ENCODE peak calls at places on chromosomes 5 and 9, in eight cellular contexts. One of them, this sample, is unnamed.

GRCh38 chr5:132770476-132771159 is 6.4 kb downstream of the SEPTIN8 start:
- DNase-seq in HTR-8/SVneo: no peak
- DNase-seq in Calu3: no peak
- DNase-seq in HT-29: no peak
- DNase-seq in endothelial cell: no peak
- DNase-seq in occipital lobe: peak
- DNase-seq in HT1080: no peak
- DNase-seq in NCI-H2107: no peak
- DNase-seq in this sample: no peak

GRCh38 chr5:40781843-40782409 is 16.2 kb downstream of the PRKAA1 start:
- DNase-seq in HTR-8/SVneo: no peak
- DNase-seq in Calu3: no peak
- DNase-seq in HT-29: no peak
- DNase-seq in endothelial cell: no peak
- DNase-seq in occipital lobe: no peak
- DNase-seq in HT1080: no peak
- DNase-seq in NCI-H2107: no peak
- DNase-seq in this sample: no peak

GRCh38 chr5:56142233-56142619 is 90.9 kb downstream of the ANKRD55 start:
- DNase-seq in HTR-8/SVneo: no peak
- DNase-seq in Calu3: no peak
- DNase-seq in HT-29: no peak
- DNase-seq in endothelial cell: no peak
- DNase-seq in occipital lobe: no peak
- DNase-seq in HT1080: no peak
- DNase-seq in NCI-H2107: no peak
- DNase-seq in this sample: no peak

GRCh38 chr9:116336133-116336862 is 182.7 kb downstream of the PAPPA start:
- DNase-seq in HTR-8/SVneo: no peak
- DNase-seq in Calu3: no peak
- DNase-seq in HT-29: no peak
- DNase-seq in endothelial cell: no peak
- DNase-seq in occipital lobe: no peak
- DNase-seq in HT1080: no peak
- DNase-seq in NCI-H2107: no peak
- DNase-seq in this sample: no peak

GRCh38 chr5:137800700-137801411 is 46.7 kb upstream of the HNRNPA0 start:
- DNase-seq in HTR-8/SVneo: no peak
- DNase-seq in Calu3: no peak
- DNase-seq in HT-29: peak
- DNase-seq in endothelial cell: no peak
- DNase-seq in occipital lobe: no peak
- DNase-seq in HT1080: no peak
- DNase-seq in NCI-H2107: no peak
- DNase-seq in this sample: no peak

GRCh38 chr9:88809836-88810235 is 181.4 kb upstream of the S1PR3 start:
- DNase-seq in HTR-8/SVneo: no peak
- DNase-seq in Calu3: no peak
- DNase-seq in HT-29: no peak
- DNase-seq in endothelial cell: no peak
- DNase-seq in occipital lobe: no peak
- DNase-seq in HT1080: no peak
- DNase-seq in NCI-H2107: no peak
- DNase-seq in this sample: no peak

GRCh38 chr9:93125331-93125894 is 8.6 kb downstream of the NINJ1 start:
- DNase-seq in HTR-8/SVneo: no peak
- DNase-seq in Calu3: no peak
- DNase-seq in HT-29: no peak
- DNase-seq in endothelial cell: no peak
- DNase-seq in occipital lobe: no peak
- DNase-seq in HT1080: no peak
- DNase-seq in NCI-H2107: no peak
- DNase-seq in this sample: no peak

GRCh38 chr9:3525088-3525835 is 539 bp downstream of the RFX3 start:
- DNase-seq in HTR-8/SVneo: no peak
- DNase-seq in Calu3: no peak
- DNase-seq in HT-29: no peak
- DNase-seq in endothelial cell: peak
- DNase-seq in occipital lobe: peak
- DNase-seq in HT1080: peak
- DNase-seq in NCI-H2107: no peak
- DNase-seq in this sample: no peak

GRCh38 chr9:34328500-34328982 is 527 bp downstream of the KIF24 start:
- DNase-seq in HTR-8/SVneo: no peak
- DNase-seq in Calu3: no peak
- DNase-seq in HT-29: no peak
- DNase-seq in endothelial cell: no peak
- DNase-seq in occipital lobe: no peak
- DNase-seq in HT1080: no peak
- DNase-seq in NCI-H2107: no peak
- DNase-seq in this sample: no peak

GRCh38 chr9:134216449-134216951 is 52.1 kb upstream of the RNU6ATAC start:
- DNase-seq in HTR-8/SVneo: no peak
- DNase-seq in Calu3: no peak
- DNase-seq in HT-29: no peak
- DNase-seq in endothelial cell: no peak
- DNase-seq in occipital lobe: no peak
- DNase-seq in HT1080: no peak
- DNase-seq in NCI-H2107: no peak
- DNase-seq in this sample: no peak

GRCh38 chr9:121026260-121026691 is 23.8 kb downstream of the C5 start:
- DNase-seq in HTR-8/SVneo: no peak
- DNase-seq in Calu3: peak
- DNase-seq in HT-29: no peak
- DNase-seq in endothelial cell: no peak
- DNase-seq in occipital lobe: no peak
- DNase-seq in HT1080: no peak
- DNase-seq in NCI-H2107: no peak
- DNase-seq in this sample: peak

GRCh38 chr9:31185831-31186230 is 1198.6 kb upstream of the ACO1 start:
- DNase-seq in HTR-8/SVneo: no peak
- DNase-seq in Calu3: no peak
- DNase-seq in HT-29: no peak
- DNase-seq in endothelial cell: no peak
- DNase-seq in occipital lobe: no peak
- DNase-seq in HT1080: peak
- DNase-seq in NCI-H2107: no peak
- DNase-seq in this sample: no peak

GRCh38 chr5:93596676-93597441 is 13.8 kb downstream of the NR2F1 start:
- DNase-seq in HTR-8/SVneo: no peak
- DNase-seq in Calu3: peak
- DNase-seq in HT-29: peak
- DNase-seq in endothelial cell: no peak
- DNase-seq in occipital lobe: no peak
- DNase-seq in HT1080: no peak
- DNase-seq in NCI-H2107: no peak
- DNase-seq in this sample: no peak

GRCh38 chr9:14316574-14317304 is 2.8 kb upstream of the NFIB start:
- DNase-seq in HTR-8/SVneo: no peak
- DNase-seq in Calu3: no peak
- DNase-seq in HT-29: no peak
- DNase-seq in endothelial cell: no peak
- DNase-seq in occipital lobe: no peak
- DNase-seq in HT1080: no peak
- DNase-seq in NCI-H2107: no peak
- DNase-seq in this sample: no peak

GRCh38 chr5:122586351-122586750 is 188.5 kb upstream of the SNX2 start:
- DNase-seq in HTR-8/SVneo: peak
- DNase-seq in Calu3: no peak
- DNase-seq in HT-29: no peak
- DNase-seq in endothelial cell: no peak
- DNase-seq in occipital lobe: no peak
- DNase-seq in HT1080: no peak
- DNase-seq in NCI-H2107: no peak
- DNase-seq in this sample: peak

GRCh38 chr9:37801287-37801850 is 772 bp downstream of the DCAF10 start:
- DNase-seq in HTR-8/SVneo: peak
- DNase-seq in Calu3: no peak
- DNase-seq in HT-29: peak
- DNase-seq in endothelial cell: peak
- DNase-seq in occipital lobe: no peak
- DNase-seq in HT1080: peak
- DNase-seq in NCI-H2107: no peak
- DNase-seq in this sample: peak

GRCh38 chr5:72531496-72532190 is 24.4 kb upstream of the ZNF366 start:
- DNase-seq in HTR-8/SVneo: no peak
- DNase-seq in Calu3: no peak
- DNase-seq in HT-29: no peak
- DNase-seq in endothelial cell: no peak
- DNase-seq in occipital lobe: no peak
- DNase-seq in HT1080: no peak
- DNase-seq in NCI-H2107: no peak
- DNase-seq in this sample: no peak

GRCh38 chr5:1439388-1440097 is 5.7 kb downstream of the SLC6A3 start:
- DNase-seq in HTR-8/SVneo: no peak
- DNase-seq in Calu3: no peak
- DNase-seq in HT-29: no peak
- DNase-seq in endothelial cell: no peak
- DNase-seq in occipital lobe: no peak
- DNase-seq in HT1080: no peak
- DNase-seq in NCI-H2107: no peak
- DNase-seq in this sample: no peak

GRCh38 chr5:115377468-115378217 is 81.2 kb upstream of the CCDC112 start:
- DNase-seq in HTR-8/SVneo: peak
- DNase-seq in Calu3: peak
- DNase-seq in HT-29: peak
- DNase-seq in endothelial cell: no peak
- DNase-seq in occipital lobe: no peak
- DNase-seq in HT1080: peak
- DNase-seq in NCI-H2107: no peak
- DNase-seq in this sample: no peak

GRCh38 chr9:76463211-76463610 is 4.2 kb downstream of the GCNT1 start:
- DNase-seq in HTR-8/SVneo: no peak
- DNase-seq in Calu3: no peak
- DNase-seq in HT-29: no peak
- DNase-seq in endothelial cell: no peak
- DNase-seq in occipital lobe: no peak
- DNase-seq in HT1080: no peak
- DNase-seq in NCI-H2107: no peak
- DNase-seq in this sample: no peak

GRCh38 chr5:10832987-10833386 is 72.0 kb upstream of the DAP start:
- DNase-seq in HTR-8/SVneo: no peak
- DNase-seq in Calu3: no peak
- DNase-seq in HT-29: no peak
- DNase-seq in endothelial cell: no peak
- DNase-seq in occipital lobe: no peak
- DNase-seq in HT1080: no peak
- DNase-seq in NCI-H2107: no peak
- DNase-seq in this sample: no peak

GRCh38 chr5:83554133-83554532 is 82.6 kb downstream of the VCAN start:
- DNase-seq in HTR-8/SVneo: no peak
- DNase-seq in Calu3: no peak
- DNase-seq in HT-29: no peak
- DNase-seq in endothelial cell: no peak
- DNase-seq in occipital lobe: no peak
- DNase-seq in HT1080: no peak
- DNase-seq in NCI-H2107: no peak
- DNase-seq in this sample: no peak

GRCh38 chr5:172802585-172803176 is 31.4 kb upstream of the ERGIC1 start:
- DNase-seq in HTR-8/SVneo: no peak
- DNase-seq in Calu3: no peak
- DNase-seq in HT-29: no peak
- DNase-seq in endothelial cell: no peak
- DNase-seq in occipital lobe: no peak
- DNase-seq in HT1080: peak
- DNase-seq in NCI-H2107: no peak
- DNase-seq in this sample: no peak

GRCh38 chr9:136170291-136170901 is 34.5 kb downstream of the LHX3 start:
- DNase-seq in HTR-8/SVneo: peak
- DNase-seq in Calu3: peak
- DNase-seq in HT-29: peak
- DNase-seq in endothelial cell: peak
- DNase-seq in occipital lobe: no peak
- DNase-seq in HT1080: peak
- DNase-seq in NCI-H2107: no peak
- DNase-seq in this sample: no peak